ENCODE peak calls at places on chromosomes 5 and 9, in four cellular contexts. U, D, G and F are unnamed samples.

GRCh38 chr5:61052870-61053269 is 107.9 kb downstream of the NDUFAF2 start:
- DNase-seq in U (peak; percentile 82), D (peak; percentile 83), G (no peak), F (no peak)

GRCh38 chr9:88460583-88461332 is 72.5 kb downstream of the SPIN1 start:
- DNase-seq in U (no peak), D (no peak), G (no peak), F (no peak)

GRCh38 chr5:135379052-135379654 is 19.9 kb downstream of the MACROH2A1 start:
- DNase-seq in D (no peak), U (no peak), G (no peak), F (no peak)

GRCh38 chr9:110919609-110920008 is 118.7 kb downstream of the LPAR1 start:
- DNase-seq in G (no peak), U (peak; percentile 94), D (peak; percentile 80), F (no peak)

GRCh38 chr5:392431-392988 is 50.5 kb upstream of the EXOC3 start:
- DNase-seq in G (peak; percentile 18), U (peak; percentile 73), D (no peak), F (no peak)

GRCh38 chr5:160464466-160464797 is 42.8 kb downstream of the PTTG1 start:
- DNase-seq in U (no peak), D (no peak), G (no peak), F (no peak)

GRCh38 chr9:34555002-34555348 is 32.2 kb upstream of the ENHO start:
- DNase-seq in U (no peak), G (no peak), D (no peak), F (no peak)

GRCh38 chr5:36529142-36529541 is 77.3 kb upstream of the SLC1A3 start:
- DNase-seq in U (no peak), D (no peak), G (no peak), F (no peak)

DNA sequence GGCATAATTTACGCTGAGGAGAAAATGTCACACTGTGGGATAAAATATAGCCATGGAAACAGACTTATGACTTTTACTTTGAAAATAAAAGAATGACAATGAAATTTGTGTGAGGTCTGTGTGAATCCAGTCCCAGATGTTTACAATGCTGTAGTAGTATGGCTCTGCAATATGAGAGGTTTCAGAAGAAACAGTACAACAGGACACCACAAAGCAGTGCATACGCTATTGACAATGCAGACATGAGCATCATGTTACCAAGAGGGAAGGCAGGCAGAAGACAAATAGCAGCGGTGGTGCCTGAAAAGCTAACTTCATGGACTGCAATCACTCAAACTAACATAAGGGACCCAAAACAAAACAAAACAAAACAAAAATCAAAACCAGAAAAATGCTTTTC is 1.8 kb downstream of the FGF10 start:
- DNase-seq in D (no peak), G (no peak), U (no peak), F (no peak)
- H3K4me3 ChIP-seq in D (no peak overlapping the region), G (no peak overlapping the region), U (no peak overlapping the region), F (no peak overlapping the region)

DNA sequence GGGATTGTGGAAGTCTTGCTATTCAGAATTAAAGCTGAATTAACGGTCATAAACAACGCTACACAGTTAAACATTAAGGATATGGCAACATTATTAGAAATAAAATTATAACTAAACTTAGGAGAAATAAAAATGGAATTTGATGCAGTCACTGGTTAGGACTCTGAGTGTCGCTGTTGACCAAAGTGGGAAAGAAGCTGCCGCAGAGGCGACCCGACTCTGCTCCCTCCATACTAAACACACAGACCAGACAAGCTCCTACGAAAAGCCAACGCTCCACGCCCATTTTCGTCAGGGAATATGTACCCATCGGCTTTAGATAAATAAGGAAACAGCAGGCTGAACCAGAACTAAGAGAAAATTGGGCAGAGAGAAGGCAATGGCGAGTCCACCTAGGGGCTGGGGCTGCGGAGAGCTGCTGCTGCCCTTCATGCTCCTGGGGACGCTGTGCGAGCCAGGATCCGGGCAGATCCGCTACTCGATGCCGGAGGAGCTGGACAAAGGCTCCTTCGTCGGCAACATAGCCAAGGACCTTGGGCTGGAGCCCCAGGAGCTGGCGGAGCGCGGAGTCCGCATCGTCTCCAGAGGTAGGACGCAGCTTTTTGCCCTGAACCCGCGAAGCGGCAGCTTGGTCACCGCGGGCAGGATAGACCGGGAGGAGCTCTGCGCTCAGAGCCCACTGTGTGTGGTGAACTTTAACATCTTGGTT is at the start of gene PCDHGA5:
- DNase-seq in D (no peak), U (no peak), G (no peak), F (no peak)
- H3K4me3 ChIP-seq in D (no peak within 1 kb of the TSS), U (no peak within 1 kb of the TSS), G (peak within 1 kb of the TSS; percentile 66), F (peak within 1 kb of the TSS; percentile 25)

GRCh38 chr5:140767444-140767843 is 18.5 kb upstream of the PCDHA1 start:
- DNase-seq in U (no peak), G (no peak), D (no peak), F (no peak)

DNA sequence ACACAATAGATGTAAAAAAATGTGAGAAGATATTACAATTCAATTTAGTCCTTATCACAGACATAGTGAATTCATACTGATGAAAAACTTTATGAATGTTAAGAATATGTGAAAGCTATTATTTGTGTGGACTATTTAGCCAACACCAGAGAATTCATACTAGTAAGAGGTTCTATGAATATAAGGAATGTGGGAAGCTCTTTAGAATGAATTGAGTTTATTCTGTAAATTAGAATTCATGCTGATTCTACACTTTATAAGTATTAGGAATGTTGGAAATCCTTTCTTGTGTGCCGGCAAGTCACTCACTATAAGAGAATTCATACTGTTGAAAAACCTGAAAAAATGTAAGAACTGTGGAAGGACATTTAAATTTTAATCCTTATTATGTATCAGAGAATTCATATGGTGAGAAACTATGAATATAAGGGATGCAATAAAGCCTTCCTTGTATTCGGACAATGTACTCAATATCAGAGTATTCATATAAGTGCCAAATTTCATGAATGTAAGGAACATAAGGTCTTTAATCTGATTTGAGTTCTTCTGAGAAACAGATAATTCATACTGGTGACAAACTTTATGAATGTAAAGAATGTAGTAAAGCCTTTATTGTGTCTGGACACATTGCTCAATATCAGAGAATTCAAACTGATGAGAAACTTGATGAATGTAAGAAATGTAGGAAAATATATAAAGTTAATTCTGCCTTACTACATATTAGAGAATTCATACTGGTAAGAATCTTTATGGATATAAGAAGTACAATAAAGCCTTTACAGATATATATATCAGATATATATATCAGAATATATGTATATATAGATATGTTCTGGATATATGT is 21.5 kb upstream of the PCDHA1 start:
- DNase-seq in G (no peak), D (no peak), U (peak; percentile 5), F (no peak)
- H3K4me3 ChIP-seq in G (no peak overlapping the region), D (no peak overlapping the region), U (no peak overlapping the region), F (no peak overlapping the region)

GRCh38 chr5:124728331-124729307 is 17.8 kb downstream of the ZNF608 start:
- DNase-seq in D (no peak), U (no peak), G (no peak), F (no peak)
- H3K4me3 ChIP-seq in D (no peak overlapping the region), U (no peak overlapping the region), G (peak overlapping the region; percentile 45), F (no peak overlapping the region)

DNA sequence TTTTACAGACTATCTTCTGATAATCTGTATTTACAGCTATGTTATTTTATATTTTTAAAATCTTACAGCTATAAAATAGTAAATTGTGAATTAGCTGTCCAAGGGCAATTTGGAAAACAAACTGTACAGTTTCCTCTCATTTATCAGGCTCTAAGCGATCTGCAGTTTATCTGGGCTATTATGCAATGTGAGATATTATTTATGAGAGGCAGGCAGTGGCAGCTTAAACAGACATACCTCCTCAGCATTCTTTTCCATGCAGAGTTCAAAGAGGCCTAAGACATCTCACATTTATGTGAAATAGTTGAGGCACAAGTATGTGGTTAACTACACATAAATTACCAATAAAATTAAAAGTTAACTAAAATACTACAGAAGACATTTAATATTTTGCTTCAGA is 10.2 kb downstream of the NIPSNAP3B start:
- DNase-seq in G (no peak), D (no peak), U (no peak), F (no peak)
- H3K4me3 ChIP-seq in G (peak overlapping the region; percentile 64), D (no peak overlapping the region), U (no peak overlapping the region), F (no peak overlapping the region)